ENCODE peak calls at places on chromosomes 7 and 10, in six cellular contexts. W is stomach, U is MM.1S, C is fibroblast of villous mesenchyme, X is dorsolateral prefrontal cortex, L is A673. I is an unnamed sample.
A peak's percentile ranks its signal among the peaks of the same experiment; 100 is the strongest.

GRCh38 chr7:150926066-150926465 is 52.1 kb downstream of the KCNH2 start:
- DNase-seq in W (no peak), U (no peak), C (no peak), X (no peak), L (no peak), I (no peak)

GRCh38 chr7:85184599-85185354 is 2.1 kb downstream of the SEMA3D start:
- DNase-seq in W (no peak), U (no peak), C (no peak), X (peak; percentile 9), L (peak; percentile 64), I (peak; percentile 40)

GRCh38 chr10:78300526-78300925 is 266.9 kb downstream of the RPS24 start:
- DNase-seq in W (no peak), U (no peak), C (no peak), X (peak; percentile 5), L (no peak), I (no peak)

GRCh38 chr10:48493083-48493871 is 111.6 kb downstream of the ARHGAP22 start:
- DNase-seq in W (peak; percentile 21), U (peak; percentile 83), C (no peak), X (no peak), L (no peak), I (peak; percentile 11)

GRCh38 chr10:767211-767610 is 77.7 kb upstream of the DIP2C start:
- DNase-seq in W (no peak), U (no peak), C (no peak), X (no peak), L (no peak), I (no peak)

GRCh38 chr10:12707461-12708185 is 293.9 kb downstream of the CCDC3 start:
- DNase-seq in W (peak; percentile 24), U (peak; percentile 27), C (peak; percentile 93), X (peak; percentile 46), L (peak; percentile 70), I (peak; percentile 89)

GRCh38 chr10:86648706-86649426 is 5.5 kb upstream of the OPN4 start:
- DNase-seq in W (peak; percentile 39), U (no peak), C (peak; percentile 70), X (no peak), L (peak; percentile 79), I (peak; percentile 85)

GRCh38 chr10:79386637-79387465 is 39.6 kb downstream of the PPIF start:
- DNase-seq in W (peak; percentile 23), U (no peak), C (no peak), X (peak; percentile 7), L (no peak), I (no peak)

GRCh38 chr7:99677013-99677412 is 2.8 kb downstream of the CYP3A5 start:
- DNase-seq in W (no peak), U (no peak), C (no peak), X (no peak), L (no peak), I (no peak)

GRCh38 chr10:4819707-4820106 is 6.3 kb upstream of the AKR1E2 start:
- DNase-seq in W (no peak), U (no peak), C (no peak), X (no peak), L (no peak), I (no peak)

GRCh38 chr7:23469961-23470250 is 385 bp downstream of the IGF2BP3 start:
- DNase-seq in W (no peak), U (no peak), C (no peak), X (no peak), L (no peak), I (no peak)

GRCh38 chr7:107913846-107914245 is 22.9 kb downstream of the DLD start:
- DNase-seq in W (no peak), U (no peak), C (no peak), X (no peak), L (no peak), I (no peak)

GRCh38 chr10:99551158-99551557 is 18.4 kb downstream of the NKX2-3 start:
- DNase-seq in W (no peak), U (peak; percentile 33), C (peak; percentile 74), X (no peak), L (peak; percentile 44), I (peak; percentile 74)

GRCh38 chr7:131325179-131325840 is 2.4 kb upstream of the MKLN1 start:
- DNase-seq in W (no peak), U (no peak), C (peak; percentile 48), X (no peak), L (no peak), I (no peak)

GRCh38 chr7:94423865-94424264 is 29.2 kb downstream of the COL1A2 start:
- DNase-seq in W (no peak), U (no peak), C (peak; percentile 80), X (no peak), L (no peak), I (peak; percentile 92)

GRCh38 chr10:966466-967235 is 21.6 kb upstream of the GTPBP4 start:
- DNase-seq in W (no peak), U (no peak), C (no peak), X (no peak), L (no peak), I (no peak)

GRCh38 chr7:37142943-37143342 is 305.7 kb downstream of the ELMO1 start:
- DNase-seq in W (no peak), U (no peak), C (peak; percentile 26), X (no peak), L (peak; percentile 67), I (peak; percentile 6)

GRCh38 chr7:141430426-141431142 is 120.6 kb upstream of the AGK start:
- DNase-seq in W (no peak), U (no peak), C (no peak), X (no peak), L (no peak), I (no peak)

GRCh38 chr10:5891009-5891408 is 966 bp downstream of the FBH1 start:
- DNase-seq in W (no peak), U (no peak), C (peak; percentile 44), X (no peak), L (no peak), I (peak; percentile 1)

GRCh38 chr10:92692085-92692671 is 2.4 kb downstream of the HHEX start:
- DNase-seq in W (no peak), U (no peak), C (no peak), X (no peak), L (no peak), I (no peak)

GRCh38 chr7:124688991-124689390 is 76.6 kb downstream of the GPR37 start:
- DNase-seq in W (no peak), U (no peak), C (peak; percentile 10), X (no peak), L (no peak), I (peak; percentile 33)

GRCh38 chr10:93280699-93281366 is 201.3 kb downstream of the MYOF start:
- DNase-seq in W (no peak), U (no peak), C (no peak), X (no peak), L (peak; percentile 23), I (no peak)

GRCh38 chr7:129828989-129829676 is 123.6 kb downstream of the UBE2H start:
- DNase-seq in W (no peak), U (no peak), C (no peak), X (no peak), L (peak; percentile 43), I (peak; percentile 13)

GRCh38 chr10:132804785-132805426 is 19.0 kb upstream of the NKX6-2 start:
- DNase-seq in W (peak; percentile 20), U (no peak), C (no peak), X (no peak), L (no peak), I (no peak)

DNA sequence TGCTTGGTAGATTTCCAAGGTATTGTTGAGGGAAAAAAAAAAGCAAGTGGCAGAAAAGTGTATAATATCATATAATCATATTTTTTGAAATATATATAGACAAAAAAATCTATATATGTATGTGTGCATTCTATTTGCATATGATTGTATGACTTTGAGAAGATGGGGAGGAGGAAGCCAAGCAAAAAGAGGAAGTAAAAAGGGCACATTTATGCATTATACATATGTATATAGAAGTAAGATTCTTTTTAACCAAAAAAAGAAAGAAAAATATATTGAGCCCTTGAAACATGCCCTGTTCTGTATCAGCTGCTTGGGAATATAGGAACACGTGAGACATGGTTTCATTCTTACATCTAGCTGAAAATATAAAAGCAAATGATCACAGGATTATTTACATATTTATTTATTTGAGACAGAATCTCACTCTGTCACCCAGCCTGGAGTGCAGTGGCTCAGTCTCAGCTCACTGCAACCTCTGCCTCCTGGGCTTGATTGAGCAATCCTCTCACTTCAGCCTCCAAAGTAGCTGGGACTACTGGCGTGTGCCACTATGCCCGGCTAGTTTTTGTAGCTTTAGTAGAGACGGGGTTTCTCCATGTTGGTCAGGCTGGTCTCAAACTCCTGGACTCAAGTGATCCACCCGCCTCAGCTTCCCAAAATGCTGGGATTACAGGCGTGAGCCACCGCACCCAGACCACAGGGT is 18.0 kb upstream of the SLF2 start:
- DNase-seq in W (no peak), U (no peak), C (peak; percentile 22), X (no peak), L (no peak), I (no peak)
- TF ChIP-seq CTCF in W (no peak), U (no peak), C (no peak), X (no peak), L (no peak), I (no peak)

GRCh38 chr10:109393425-109393824 is 529.9 kb downstream of the XPNPEP1 start:
- DNase-seq in W (no peak), U (no peak), C (no peak), X (no peak), L (peak; percentile 93), I (no peak)
- H3K4me3 ChIP-seq in W (no peak overlapping the region), U (no peak overlapping the region), C (no peak overlapping the region), X (no peak overlapping the region), L (no peak overlapping the region), I (no peak overlapping the region)

GRCh38 chr10:96642530-96642929 is 55.7 kb upstream of the TM9SF3 start:
- DNase-seq in W (no peak), U (no peak), C (no peak), X (no peak), L (no peak), I (no peak)

GRCh38 chr10:96641896-96642295 is 55.1 kb upstream of the TM9SF3 start:
- DNase-seq in W (no peak), U (no peak), C (no peak), X (no peak), L (no peak), I (no peak)

GRCh38 chr10:96645191-96645721 is 58.4 kb upstream of the TM9SF3 start:
- DNase-seq in W (no peak), U (no peak), C (no peak), X (no peak), L (no peak), I (no peak)

GRCh38 chr10:96642973-96643372 is 56.2 kb upstream of the TM9SF3 start:
- DNase-seq in W (peak; percentile 74), U (peak; percentile 62), C (peak; percentile 25), X (peak; percentile 79), L (peak; percentile 66), I (peak; percentile 28)

GRCh38 chr10:96643920-96644319 is 57.1 kb upstream of the TM9SF3 start:
- DNase-seq in W (no peak), U (no peak), C (no peak), X (no peak), L (peak; percentile 8), I (no peak)
- TF ChIP-seq CTCF in W (no peak), U (no peak), C (no peak), X (no peak), L (peak; percentile 10), I (no peak)

GRCh38 chr10:88090568-88091214 is 227.3 kb downstream of the PTEN start:
- DNase-seq in W (no peak), U (peak; percentile 18), C (no peak), X (no peak), L (no peak), I (no peak)

GRCh38 chr10:88094795-88095194 is 231.4 kb downstream of the PTEN start:
- DNase-seq in W (no peak), U (no peak), C (no peak), X (no peak), L (no peak), I (no peak)

GRCh38 chr10:88092265-88092664 is 228.8 kb downstream of the PTEN start:
- DNase-seq in W (no peak), U (no peak), C (no peak), X (no peak), L (no peak), I (no peak)

GRCh38 chr10:88091490-88092061 is 228.2 kb downstream of the PTEN start:
- DNase-seq in W (peak; percentile 38), U (peak; percentile 97), C (peak; percentile 13), X (no peak), L (no peak), I (no peak)

GRCh38 chr10:88092975-88093374 is 229.6 kb downstream of the PTEN start:
- DNase-seq in W (peak; percentile 44), U (no peak), C (no peak), X (no peak), L (peak; percentile 14), I (no peak)
- H3K4me3 ChIP-seq in W (no peak overlapping the region), U (no peak overlapping the region), C (no peak overlapping the region), X (no peak overlapping the region), L (no peak overlapping the region), I (no peak overlapping the region)

I was measured in AG10803.